ENCODE peak calls at places on chromosomes 11 and 22, in four cellular contexts. Y is pancreas; B is dorsolateral prefrontal cortex; G is CD8-positive, alpha-beta T cell. X is an unnamed sample. For H3K27me3, the result is how much of the 10 kb centered on the place peaks cover.

GRCh38 chr22:44577391-44578114 is 79.5 kb upstream of the RTL6 start:
- DNase-seq in Y (no peak), B (no peak), G (no peak), X (no peak)

GRCh38 chr22:45551310-45552016 is 48.8 kb downstream of the FBLN1 start:
- DNase-seq in Y (peak), B (no peak), G (no peak), X (peak)

GRCh38 chr22:28574159-28574788 is 105.4 kb downstream of the TTC28 start:
- DNase-seq in Y (no peak), B (no peak), G (no peak), X (no peak)

GRCh38 chr11:20444537-20444936 is 57.0 kb downstream of the PRMT3 start:
- DNase-seq in Y (no peak), B (no peak), G (no peak), X (peak)

GRCh38 chr11:15276616-15277015 is 161.9 kb downstream of the INSC start:
- DNase-seq in Y (no peak), B (no peak), G (no peak), X (no peak)

GRCh38 chr22:22902247-22902962 is 14.8 kb downstream of the IGLL5 start:
- DNase-seq in Y (no peak), B (no peak), G (no peak), X (no peak)

GRCh38 chr22:26502688-26503561 is 9.3 kb downstream of the TFIP11 start:
- DNase-seq in Y (no peak), B (peak), G (peak), X (peak)

GRCh38 chr11:110337570-110338193 is 41.3 kb upstream of the RDX start:
- DNase-seq in Y (no peak), B (no peak), G (no peak), X (peak)

DNA sequence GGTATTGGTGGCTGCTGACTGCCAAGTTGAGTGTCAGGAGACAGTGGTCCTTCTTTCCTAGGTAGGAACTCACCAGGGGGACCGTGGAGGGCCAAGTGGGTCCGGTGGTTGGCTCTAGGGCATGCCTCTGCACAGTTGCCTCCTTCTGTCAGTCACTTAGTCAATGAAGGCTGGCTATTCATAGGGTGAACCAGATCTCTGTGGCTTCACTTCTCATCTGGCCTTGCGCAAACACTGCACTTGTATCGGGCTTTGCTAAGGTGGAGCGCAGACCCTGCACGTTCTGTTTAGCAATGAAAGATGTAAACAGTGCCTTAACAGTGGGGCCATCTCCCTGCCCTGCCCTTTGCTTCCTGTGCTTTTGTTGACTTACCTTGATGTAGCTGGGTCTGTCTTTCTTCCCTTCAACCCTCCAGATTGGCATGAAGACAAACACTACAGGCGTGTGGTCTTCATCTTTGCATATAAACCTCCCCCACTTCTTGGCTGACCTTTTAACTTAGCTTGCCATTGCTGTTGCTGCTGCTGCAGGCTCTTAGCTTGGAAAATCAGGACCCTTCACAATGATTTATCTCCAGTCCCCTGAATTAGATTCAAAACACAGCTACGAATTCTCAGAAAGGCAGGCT is 6.8 kb upstream of the SORL1-AS1 start:
- DNase-seq in Y (no peak), B (no peak), G (peak), X (no peak)
- H3K4me3 ChIP-seq in Y (no peak), B (no peak), G (peak), X (no peak)

GRCh38 chr22:31400023-31400397 is 606 bp downstream of the DRG1 start:
- DNase-seq in Y (no peak), B (no peak), G (no peak), X (peak)

GRCh38 chr22:31394326-31394725 is 5.1 kb upstream of the DRG1 start:
- DNase-seq in Y (no peak), B (no peak), G (no peak), X (no peak)

GRCh38 chr22:31393890-31394289 is 5.5 kb upstream of the DRG1 start:
- DNase-seq in Y (no peak), B (no peak), G (no peak), X (no peak)

DNA sequence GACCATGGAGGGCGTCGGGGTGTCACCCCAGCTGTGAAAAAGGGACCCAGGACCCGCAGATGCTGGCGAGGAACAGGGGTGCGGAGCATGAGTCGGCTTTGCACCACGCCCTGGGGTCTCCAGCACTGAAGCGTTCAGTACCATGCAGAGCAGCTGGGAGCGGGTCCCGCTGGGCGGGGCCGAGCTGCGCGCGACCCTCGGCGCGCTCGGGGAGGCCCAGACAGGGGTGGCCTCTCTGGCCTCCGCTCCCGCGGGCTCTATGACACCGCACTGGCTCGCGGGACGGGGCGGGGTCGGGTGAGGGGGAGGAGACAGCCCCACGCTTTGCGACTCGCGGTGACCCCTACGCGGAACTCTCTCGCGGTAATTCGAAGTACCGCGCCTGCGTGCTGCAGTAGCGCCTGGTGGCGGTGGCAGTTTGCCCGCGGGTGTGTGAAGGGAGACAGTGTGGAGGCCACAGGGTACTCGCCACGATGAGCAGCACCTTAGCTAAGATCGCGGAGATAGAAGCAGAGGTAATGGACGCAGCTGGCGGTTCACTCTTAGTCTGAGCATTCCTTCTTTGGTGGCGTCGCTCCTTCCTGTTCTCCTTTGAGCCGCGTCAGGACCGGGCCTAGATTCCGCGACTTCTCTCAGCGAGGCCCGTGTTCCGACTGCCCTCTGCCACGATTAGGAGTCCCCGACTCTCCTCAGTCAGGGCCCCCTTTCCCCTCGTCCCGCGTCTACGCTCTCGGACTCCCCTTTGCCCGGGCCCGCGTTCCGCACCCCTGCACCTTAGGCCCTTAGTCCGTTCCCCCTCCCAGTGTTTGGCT is at the start of gene DRG1:
- DNase-seq in Y (peak), B (peak), G (peak), X (peak)
- TF ChIP-seq CTCF in Y (no peak), B (peak), G (no peak), X (no peak)

GRCh38 chr22:20167643-20168322 is 16.9 kb upstream of the CCDC188 start:
- DNase-seq in Y (no peak), B (no peak), G (no peak), X (no peak)
- H3K27me3 ChIP-seq in Y (under half), B (under half), G (under half), X (under half)

GRCh38 chr11:114058871-114059277 is 637 bp upstream of the ZBTB16 start:
- DNase-seq in Y (no peak), B (no peak), G (no peak), X (no peak)

GRCh38 chr11:114058026-114058706 is 1.3 kb upstream of the ZBTB16 start:
- DNase-seq in Y (no peak), B (no peak), G (no peak), X (no peak)

GRCh38 chr11:114057147-114057546 is 2.4 kb upstream of the ZBTB16 start:
- DNase-seq in Y (no peak), B (no peak), G (no peak), X (no peak)

GRCh38 chr11:114056409-114056808 is 3.1 kb upstream of the ZBTB16 start:
- DNase-seq in Y (no peak), B (no peak), G (no peak), X (no peak)

DNA sequence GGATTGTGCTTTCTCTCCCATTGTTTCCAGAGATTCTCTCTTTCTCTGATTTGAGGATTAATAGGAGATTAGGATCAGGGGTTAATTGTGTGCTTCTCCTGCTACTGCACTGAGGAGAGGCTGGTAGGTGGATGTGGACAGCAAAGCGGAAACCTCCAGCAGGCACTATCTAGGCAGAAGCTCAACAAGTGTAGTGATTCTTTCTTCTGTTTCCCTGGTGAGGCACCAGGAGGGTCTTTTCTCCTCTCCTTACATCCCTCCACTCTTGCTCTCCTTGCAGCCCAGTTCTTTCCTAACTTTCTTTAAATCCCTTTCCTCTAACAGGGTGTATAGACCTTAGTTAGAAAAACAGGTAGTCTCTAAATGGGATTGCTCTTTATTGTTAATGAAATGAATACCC is 1.9 kb upstream of the ZBTB16 start:
- DNase-seq in Y (no peak), B (no peak), G (no peak), X (no peak)
- H3K4me3 ChIP-seq in Y (no peak), B (no peak), G (no peak), X (no peak)

DNA sequence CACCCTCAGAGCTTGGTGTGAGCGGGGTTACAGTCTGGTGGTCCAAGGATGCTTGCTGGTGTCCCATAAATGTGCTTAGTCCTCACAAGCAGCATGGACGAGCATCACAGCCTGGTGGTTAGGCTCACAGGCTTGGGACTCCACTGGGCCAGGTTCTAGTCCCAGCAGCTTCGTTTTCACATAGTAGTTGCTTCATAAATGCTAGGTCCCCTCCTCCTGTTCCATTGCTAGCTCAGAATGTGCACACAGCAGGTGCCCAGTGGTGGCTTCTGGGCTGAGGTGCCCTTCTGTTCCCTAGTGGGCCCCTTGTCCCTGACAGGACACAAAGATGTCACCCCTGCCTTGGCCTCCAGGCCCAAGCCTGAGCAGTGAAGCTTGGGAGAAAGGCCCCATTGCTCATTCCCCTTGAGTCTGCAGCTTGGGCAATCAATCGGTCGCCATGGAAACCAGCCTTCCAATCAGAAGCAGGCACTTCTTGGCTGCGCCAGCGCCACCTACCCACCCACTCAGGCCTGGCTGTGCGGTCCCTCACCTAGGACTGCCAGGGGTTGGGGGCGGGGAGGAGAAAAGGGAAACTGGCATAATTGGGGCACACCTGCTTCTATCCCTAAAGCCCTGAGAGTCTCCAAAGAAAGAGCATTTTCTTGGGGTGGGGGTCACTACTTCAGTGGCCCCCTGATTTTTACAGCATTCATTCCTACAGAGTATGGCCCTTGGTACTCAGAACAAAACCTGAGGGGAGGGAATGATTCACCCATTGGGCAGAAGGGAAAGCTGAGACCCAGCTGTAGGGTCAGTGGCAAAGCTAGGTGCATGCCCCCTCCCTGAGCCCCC is 48.1 kb downstream of the CYTH4 start:
- DNase-seq in Y (peak), B (peak), G (no peak), X (peak)
- TF ChIP-seq CTCF in Y (no peak), B (no peak), G (no peak), X (peak)

DNA sequence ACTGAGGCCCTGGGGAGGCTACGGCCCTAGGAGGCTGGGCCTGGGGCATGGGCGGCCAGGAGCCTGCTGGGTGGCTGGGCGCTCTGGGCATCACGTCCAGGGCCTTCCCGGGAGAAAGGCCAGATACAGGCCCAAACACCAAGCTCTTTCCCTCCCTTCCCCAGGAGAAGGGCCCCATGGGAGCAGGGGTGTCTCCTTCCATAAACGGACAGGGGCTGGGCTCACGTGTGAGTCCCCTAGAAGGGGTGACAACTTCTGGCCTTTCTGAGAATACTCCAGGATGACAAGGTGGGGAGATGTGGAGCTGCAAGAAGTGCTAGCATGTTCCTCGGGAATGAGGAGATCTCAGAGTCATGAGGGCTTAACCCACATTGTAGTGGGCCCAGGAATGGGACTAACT is 19.5 kb upstream of the SYT8 start:
- DNase-seq in Y (no peak), B (no peak), G (no peak), X (no peak)
- H3K27me3 ChIP-seq in Y (under half), B (under half), G (under half), X (under half)

GRCh38 chr22:49760630-49761571 is 66.8 kb downstream of the BRD1 start:
- DNase-seq in Y (no peak), B (no peak), G (peak), X (peak)

GRCh38 chr22:49763696-49764095 is 64.0 kb downstream of the BRD1 start:
- DNase-seq in Y (no peak), B (no peak), G (no peak), X (no peak)

GRCh38 chr22:49761836-49762235 is 65.8 kb downstream of the BRD1 start:
- DNase-seq in Y (no peak), B (no peak), G (no peak), X (no peak)

GRCh38 chr22:49763138-49763537 is 64.5 kb downstream of the BRD1 start:
- DNase-seq in Y (no peak), B (no peak), G (peak), X (no peak)

GRCh38 chr22:49760280-49760629 is 67.4 kb downstream of the BRD1 start:
- DNase-seq in Y (no peak), B (no peak), G (no peak), X (peak)
- H3K4me3 ChIP-seq in Y (no peak), B (no peak), G (no peak), X (no peak)